ENCODE peak calls at places on chromosome 1, in nine cellular contexts. One of them, this sample, is unnamed. For H3K27me3, the result is how much of the 10 kb centered on the place peaks cover.

GRCh38 chr1:61337981-61338848 is 255.9 kb downstream of the NFIA start:
- DNase-seq in neural progenitor cell: peak
- DNase-seq in H7: peak
- DNase-seq in brain microvascular endothelial cell: peak
- DNase-seq in CD8-positive, alpha-beta memory T cell: no peak
- DNase-seq in effector memory CD4-positive, alpha-beta T cell: no peak
- DNase-seq in HAP-1: peak
- DNase-seq in HCT116: peak
- DNase-seq in ovary: peak
- DNase-seq in this sample: peak

GRCh38 chr1:222420621-222421020 is 127.3 kb downstream of the HHIPL2 start:
- DNase-seq in neural progenitor cell: no peak
- DNase-seq in H7: no peak
- DNase-seq in brain microvascular endothelial cell: no peak
- DNase-seq in CD8-positive, alpha-beta memory T cell: no peak
- DNase-seq in effector memory CD4-positive, alpha-beta T cell: no peak
- DNase-seq in HAP-1: no peak
- DNase-seq in HCT116: no peak
- DNase-seq in ovary: no peak
- DNase-seq in this sample: no peak

GRCh38 chr1:5519366-5520135 is 472.7 kb downstream of the NPHP4 start:
- DNase-seq in neural progenitor cell: no peak
- DNase-seq in H7: no peak
- DNase-seq in brain microvascular endothelial cell: no peak
- DNase-seq in CD8-positive, alpha-beta memory T cell: no peak
- DNase-seq in effector memory CD4-positive, alpha-beta T cell: no peak
- DNase-seq in HAP-1: no peak
- DNase-seq in HCT116: no peak
- DNase-seq in ovary: no peak
- DNase-seq in this sample: no peak

GRCh38 chr1:2607681-2608041 is 21.1 kb downstream of the PRXL2B start:
- DNase-seq in neural progenitor cell: no peak
- DNase-seq in H7: peak
- DNase-seq in brain microvascular endothelial cell: no peak
- DNase-seq in CD8-positive, alpha-beta memory T cell: no peak
- DNase-seq in effector memory CD4-positive, alpha-beta T cell: no peak
- DNase-seq in HAP-1: no peak
- DNase-seq in HCT116: no peak
- DNase-seq in ovary: peak
- DNase-seq in this sample: peak

GRCh38 chr1:114703242-114703641 is 7.9 kb upstream of the AMPD1 start:
- DNase-seq in neural progenitor cell: no peak
- DNase-seq in H7: no peak
- DNase-seq in brain microvascular endothelial cell: no peak
- DNase-seq in CD8-positive, alpha-beta memory T cell: no peak
- DNase-seq in effector memory CD4-positive, alpha-beta T cell: no peak
- DNase-seq in HAP-1: no peak
- DNase-seq in HCT116: no peak
- DNase-seq in ovary: no peak
- DNase-seq in this sample: no peak

GRCh38 chr1:39295901-39296300 is 91.4 kb downstream of the MACF1 start:
- DNase-seq in neural progenitor cell: no peak
- DNase-seq in H7: no peak
- DNase-seq in brain microvascular endothelial cell: no peak
- DNase-seq in CD8-positive, alpha-beta memory T cell: no peak
- DNase-seq in effector memory CD4-positive, alpha-beta T cell: no peak
- DNase-seq in HAP-1: no peak
- DNase-seq in HCT116: no peak
- DNase-seq in ovary: no peak
- DNase-seq in this sample: no peak

GRCh38 chr1:52239708-52240001 is 97.8 kb downstream of the ZFYVE9 start:
- DNase-seq in neural progenitor cell: no peak
- DNase-seq in H7: no peak
- DNase-seq in brain microvascular endothelial cell: no peak
- DNase-seq in CD8-positive, alpha-beta memory T cell: no peak
- DNase-seq in effector memory CD4-positive, alpha-beta T cell: no peak
- DNase-seq in HAP-1: no peak
- DNase-seq in HCT116: no peak
- DNase-seq in ovary: no peak
- DNase-seq in this sample: no peak

GRCh38 chr1:107683683-107684082 is 281.3 kb downstream of the VAV3 start:
- DNase-seq in neural progenitor cell: no peak
- DNase-seq in H7: no peak
- DNase-seq in brain microvascular endothelial cell: no peak
- DNase-seq in CD8-positive, alpha-beta memory T cell: no peak
- DNase-seq in effector memory CD4-positive, alpha-beta T cell: no peak
- DNase-seq in HAP-1: no peak
- DNase-seq in HCT116: no peak
- DNase-seq in ovary: no peak
- DNase-seq in this sample: no peak

GRCh38 chr1:59972216-59972924 is 45.8 kb upstream of the CYP2J2 start:
- DNase-seq in neural progenitor cell: no peak
- DNase-seq in H7: no peak
- DNase-seq in brain microvascular endothelial cell: no peak
- DNase-seq in CD8-positive, alpha-beta memory T cell: no peak
- DNase-seq in effector memory CD4-positive, alpha-beta T cell: no peak
- DNase-seq in HAP-1: no peak
- DNase-seq in HCT116: no peak
- DNase-seq in ovary: no peak
- DNase-seq in this sample: no peak

DNA sequence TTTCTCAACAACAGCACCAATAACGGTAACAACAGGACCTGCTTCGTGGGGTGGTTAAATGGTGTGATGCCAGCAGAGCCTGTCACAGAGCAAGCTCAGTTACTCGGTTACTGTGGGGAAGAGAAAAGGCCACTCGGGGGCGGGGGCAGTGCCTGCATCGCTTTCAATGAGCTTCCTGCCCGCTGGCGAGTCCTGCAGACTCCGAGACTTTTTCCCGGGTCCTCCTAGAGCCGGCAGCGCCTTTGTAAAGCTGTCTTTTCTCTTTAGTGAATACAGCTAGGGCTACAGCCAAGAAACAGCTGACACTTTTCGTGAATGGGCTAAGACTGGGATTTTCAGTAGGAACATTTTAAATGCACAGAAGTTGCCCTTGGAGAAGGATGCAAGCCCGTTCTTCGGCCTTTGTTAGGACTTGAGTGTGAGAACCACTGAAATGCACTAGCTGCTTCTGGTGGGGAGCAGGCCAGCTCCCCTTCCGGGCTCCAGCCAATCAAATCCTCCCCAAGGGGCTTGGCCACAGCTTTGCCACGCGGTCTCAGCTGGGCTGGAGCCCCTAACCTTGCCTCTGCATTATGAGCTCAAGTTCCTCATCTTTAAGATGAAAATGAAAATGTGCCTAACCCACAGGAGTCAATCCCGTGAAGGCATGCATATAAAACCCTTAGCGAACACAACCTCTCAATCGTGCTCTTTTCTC is 23.4 kb upstream of the EFHD2 start:
- DNase-seq in neural progenitor cell: peak
- DNase-seq in H7: peak
- DNase-seq in brain microvascular endothelial cell: no peak
- DNase-seq in CD8-positive, alpha-beta memory T cell: no peak
- DNase-seq in effector memory CD4-positive, alpha-beta T cell: no peak
- DNase-seq in HAP-1: peak
- DNase-seq in HCT116: no peak
- DNase-seq in ovary: peak
- DNase-seq in this sample: no peak
- H3K27me3 ChIP-seq in neural progenitor cell: half or more
- H3K27me3 ChIP-seq in H7: half or more
- H3K27me3 ChIP-seq in brain microvascular endothelial cell: under half
- H3K27me3 ChIP-seq in CD8-positive, alpha-beta memory T cell: under half
- H3K27me3 ChIP-seq in effector memory CD4-positive, alpha-beta T cell: under half
- H3K27me3 ChIP-seq in HAP-1: under half
- H3K27me3 ChIP-seq in HCT116: under half
- H3K27me3 ChIP-seq in ovary: under half
- H3K27me3 ChIP-seq in this sample: under half

DNA sequence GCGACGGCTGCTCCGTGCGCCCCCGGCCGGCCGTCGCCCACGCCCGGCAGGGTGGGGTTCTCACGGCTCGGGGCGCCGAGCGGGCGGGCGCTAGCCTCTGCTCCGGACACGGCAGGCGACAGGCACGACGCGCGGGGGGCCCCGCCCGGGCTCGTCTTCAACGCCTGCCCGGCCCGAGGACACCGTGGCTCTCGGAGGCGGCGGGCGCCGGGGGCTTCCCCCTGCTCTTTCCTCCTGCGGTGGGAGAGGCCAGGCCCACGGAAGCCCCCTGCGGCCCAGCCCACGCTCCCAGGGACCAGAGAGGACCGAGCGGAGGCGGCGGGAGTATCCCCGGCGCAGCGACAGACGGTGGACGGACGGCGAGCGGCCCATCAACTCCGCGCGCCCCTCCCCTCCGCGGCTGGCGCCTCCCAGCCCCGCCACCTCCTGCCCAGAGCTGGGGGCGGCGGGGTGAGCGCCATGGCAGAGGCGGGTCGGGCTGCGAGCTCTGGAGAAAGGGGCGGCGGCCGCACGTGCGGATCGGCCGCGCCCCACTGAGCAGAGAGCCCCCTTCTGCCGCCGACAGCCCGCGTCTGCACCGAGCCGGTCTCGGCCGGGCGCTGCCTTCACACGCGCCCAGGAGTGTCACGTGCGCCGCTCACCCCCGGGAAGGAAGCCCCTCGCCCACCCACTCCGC is at the start of the genes SHE and TDRD10:
- DNase-seq in neural progenitor cell: peak
- DNase-seq in H7: peak
- DNase-seq in brain microvascular endothelial cell: no peak
- DNase-seq in CD8-positive, alpha-beta memory T cell: no peak
- DNase-seq in effector memory CD4-positive, alpha-beta T cell: no peak
- DNase-seq in HAP-1: no peak
- DNase-seq in HCT116: no peak
- DNase-seq in ovary: peak
- DNase-seq in this sample: peak
- H3K27me3 ChIP-seq in neural progenitor cell: half or more
- H3K27me3 ChIP-seq in H7: half or more
- H3K27me3 ChIP-seq in brain microvascular endothelial cell: half or more
- H3K27me3 ChIP-seq in CD8-positive, alpha-beta memory T cell: under half
- H3K27me3 ChIP-seq in effector memory CD4-positive, alpha-beta T cell: under half
- H3K27me3 ChIP-seq in HAP-1: under half
- H3K27me3 ChIP-seq in HCT116: under half
- H3K27me3 ChIP-seq in ovary: under half
- H3K27me3 ChIP-seq in this sample: under half

GRCh38 chr1:40789342-40789598 is 5.7 kb downstream of the KCNQ4 start:
- DNase-seq in neural progenitor cell: no peak
- DNase-seq in H7: no peak
- DNase-seq in brain microvascular endothelial cell: no peak
- DNase-seq in CD8-positive, alpha-beta memory T cell: no peak
- DNase-seq in effector memory CD4-positive, alpha-beta T cell: no peak
- DNase-seq in HAP-1: no peak
- DNase-seq in HCT116: no peak
- DNase-seq in ovary: no peak
- DNase-seq in this sample: no peak
- H3K27me3 ChIP-seq in neural progenitor cell: under half
- H3K27me3 ChIP-seq in H7: under half
- H3K27me3 ChIP-seq in brain microvascular endothelial cell: under half
- H3K27me3 ChIP-seq in CD8-positive, alpha-beta memory T cell: under half
- H3K27me3 ChIP-seq in effector memory CD4-positive, alpha-beta T cell: under half
- H3K27me3 ChIP-seq in HAP-1: under half
- H3K27me3 ChIP-seq in HCT116: under half
- H3K27me3 ChIP-seq in ovary: under half
- H3K27me3 ChIP-seq in this sample: under half

GRCh38 chr1:15384301-15384901 is 25.3 kb upstream of the EFHD2 start:
- DNase-seq in neural progenitor cell: peak
- DNase-seq in H7: peak
- DNase-seq in brain microvascular endothelial cell: no peak
- DNase-seq in CD8-positive, alpha-beta memory T cell: no peak
- DNase-seq in effector memory CD4-positive, alpha-beta T cell: no peak
- DNase-seq in HAP-1: peak
- DNase-seq in HCT116: no peak
- DNase-seq in ovary: no peak
- DNase-seq in this sample: no peak
- H3K27me3 ChIP-seq in neural progenitor cell: half or more
- H3K27me3 ChIP-seq in H7: half or more
- H3K27me3 ChIP-seq in brain microvascular endothelial cell: under half
- H3K27me3 ChIP-seq in CD8-positive, alpha-beta memory T cell: under half
- H3K27me3 ChIP-seq in effector memory CD4-positive, alpha-beta T cell: under half
- H3K27me3 ChIP-seq in HAP-1: under half
- H3K27me3 ChIP-seq in HCT116: under half
- H3K27me3 ChIP-seq in ovary: under half
- H3K27me3 ChIP-seq in this sample: under half

DNA sequence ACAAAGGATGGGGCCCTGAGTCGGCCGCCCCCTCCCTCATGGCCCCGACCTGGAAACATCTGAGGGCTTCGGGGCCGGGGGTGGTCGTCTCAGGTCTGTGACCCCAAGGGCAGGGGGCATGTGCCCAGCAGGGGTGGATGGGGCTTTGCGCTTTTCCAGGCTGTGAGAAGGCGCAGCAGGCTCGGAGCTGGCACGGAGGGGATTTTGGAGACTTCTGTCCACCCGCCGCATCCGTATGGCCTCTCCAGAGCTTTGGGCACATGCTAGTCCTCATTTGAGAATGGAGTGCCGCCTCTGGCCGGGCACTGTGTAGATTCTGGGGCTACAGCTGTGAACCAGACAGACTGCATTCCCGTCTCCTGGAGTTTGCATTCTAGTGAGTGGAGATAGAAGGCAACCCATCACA is 66.1 kb upstream of the WNT4 start:
- DNase-seq in neural progenitor cell: no peak
- DNase-seq in H7: peak
- DNase-seq in brain microvascular endothelial cell: no peak
- DNase-seq in CD8-positive, alpha-beta memory T cell: no peak
- DNase-seq in effector memory CD4-positive, alpha-beta T cell: no peak
- DNase-seq in HAP-1: no peak
- DNase-seq in HCT116: no peak
- DNase-seq in ovary: no peak
- DNase-seq in this sample: no peak
- H3K27me3 ChIP-seq in neural progenitor cell: half or more
- H3K27me3 ChIP-seq in H7: under half
- H3K27me3 ChIP-seq in brain microvascular endothelial cell: half or more
- H3K27me3 ChIP-seq in CD8-positive, alpha-beta memory T cell: under half
- H3K27me3 ChIP-seq in effector memory CD4-positive, alpha-beta T cell: under half
- H3K27me3 ChIP-seq in HAP-1: half or more
- H3K27me3 ChIP-seq in HCT116: under half
- H3K27me3 ChIP-seq in ovary: under half
- H3K27me3 ChIP-seq in this sample: under half

GRCh38 chr1:99674665-99675064 is 28.8 kb downstream of the PALMD start:
- DNase-seq in neural progenitor cell: no peak
- DNase-seq in H7: no peak
- DNase-seq in brain microvascular endothelial cell: no peak
- DNase-seq in CD8-positive, alpha-beta memory T cell: no peak
- DNase-seq in effector memory CD4-positive, alpha-beta T cell: no peak
- DNase-seq in HAP-1: no peak
- DNase-seq in HCT116: no peak
- DNase-seq in ovary: no peak
- DNase-seq in this sample: no peak

GRCh38 chr1:99680258-99680657 is 34.3 kb downstream of the PALMD start:
- DNase-seq in neural progenitor cell: no peak
- DNase-seq in H7: no peak
- DNase-seq in brain microvascular endothelial cell: peak
- DNase-seq in CD8-positive, alpha-beta memory T cell: no peak
- DNase-seq in effector memory CD4-positive, alpha-beta T cell: no peak
- DNase-seq in HAP-1: no peak
- DNase-seq in HCT116: no peak
- DNase-seq in ovary: no peak
- DNase-seq in this sample: no peak

GRCh38 chr1:99675292-99675691 is 29.4 kb downstream of the PALMD start:
- DNase-seq in neural progenitor cell: no peak
- DNase-seq in H7: no peak
- DNase-seq in brain microvascular endothelial cell: no peak
- DNase-seq in CD8-positive, alpha-beta memory T cell: no peak
- DNase-seq in effector memory CD4-positive, alpha-beta T cell: no peak
- DNase-seq in HAP-1: no peak
- DNase-seq in HCT116: no peak
- DNase-seq in ovary: no peak
- DNase-seq in this sample: no peak

GRCh38 chr1:99675994-99676393 is 30.1 kb downstream of the PALMD start:
- DNase-seq in neural progenitor cell: no peak
- DNase-seq in H7: no peak
- DNase-seq in brain microvascular endothelial cell: no peak
- DNase-seq in CD8-positive, alpha-beta memory T cell: no peak
- DNase-seq in effector memory CD4-positive, alpha-beta T cell: no peak
- DNase-seq in HAP-1: no peak
- DNase-seq in HCT116: no peak
- DNase-seq in ovary: no peak
- DNase-seq in this sample: no peak

GRCh38 chr1:99677416-99677815 is 31.5 kb downstream of the PALMD start:
- DNase-seq in neural progenitor cell: no peak
- DNase-seq in H7: no peak
- DNase-seq in brain microvascular endothelial cell: no peak
- DNase-seq in CD8-positive, alpha-beta memory T cell: no peak
- DNase-seq in effector memory CD4-positive, alpha-beta T cell: no peak
- DNase-seq in HAP-1: no peak
- DNase-seq in HCT116: no peak
- DNase-seq in ovary: no peak
- DNase-seq in this sample: no peak
- H3K27me3 ChIP-seq in neural progenitor cell: under half
- H3K27me3 ChIP-seq in H7: under half
- H3K27me3 ChIP-seq in brain microvascular endothelial cell: under half
- H3K27me3 ChIP-seq in CD8-positive, alpha-beta memory T cell: under half
- H3K27me3 ChIP-seq in effector memory CD4-positive, alpha-beta T cell: under half
- H3K27me3 ChIP-seq in HAP-1: under half
- H3K27me3 ChIP-seq in HCT116: under half
- H3K27me3 ChIP-seq in ovary: under half
- H3K27me3 ChIP-seq in this sample: under half

This sample was measured in testis.